ENCODE peak calls at places on chromosome 19, in six cellular contexts. G is H54, N is dermis blood vessel endothelial cell, D is EL, C is H9, U is activated T-cell treated with anti-CD3 and anti-CD28 coated beads for 48 hours. R is an unnamed sample.

GRCh38 chr19:6556043-6556449 is 25.2 kb downstream of the TNFSF9 start:
- DNase-seq in G (no peak), N (no peak), D (no peak), C (no peak), U (no peak), R (no peak)

GRCh38 chr19:30236587-30236986 is 135.6 kb upstream of the ZNF536 start:
- DNase-seq in G (no peak), N (no peak), D (no peak), C (no peak), U (no peak), R (no peak)

GRCh38 chr19:58474997-58475713 is 997 bp upstream of the ZNF446 start:
- DNase-seq in G (no peak), N (no peak), D (no peak), C (peak; percentile 18), U (no peak), R (no peak)

GRCh38 chr19:4969772-4970531 is 1.0 kb downstream of the KDM4B start:
- DNase-seq in G (no peak), N (peak; percentile 33), D (peak; percentile 34), C (no peak), U (no peak), R (peak; percentile 60)

GRCh38 chr19:33194884-33195710 is 967 bp downstream of the LRP3 start:
- DNase-seq in G (no peak), N (peak; percentile 17), D (peak; percentile 63), C (no peak), U (no peak), R (peak; percentile 66)

GRCh38 chr19:42207767-42208259 is 9.7 kb downstream of the DEDD2 start:
- DNase-seq in G (peak; percentile 98), N (peak; percentile 69), D (peak; percentile 89), C (no peak), U (no peak), R (peak; percentile 62)

GRCh38 chr19:18099623-18099995 is 2.0 kb downstream of the MAST3 start:
- DNase-seq in G (no peak), N (no peak), D (no peak), C (no peak), U (no peak), R (no peak)

GRCh38 chr19:47190167-47190727 is 40.8 kb downstream of the BBC3 start:
- DNase-seq in G (peak; percentile 37), N (peak; percentile 89), D (peak; percentile 75), C (no peak), U (peak; percentile 51), R (peak; percentile 85)

GRCh38 chr19:35860818-35861639 is 4.3 kb downstream of the KIRREL2 start:
- DNase-seq in G (no peak), N (no peak), D (no peak), C (peak; percentile 98), U (no peak), R (no peak)

GRCh38 chr19:39070888-39071287 is 13.3 kb upstream of the ACP7 start:
- DNase-seq in G (peak; percentile 49), N (no peak), D (peak; percentile 84), C (no peak), U (no peak), R (no peak)

GRCh38 chr19:1907563-1908363 is 2.6 kb downstream of the ADAT3 start:
- DNase-seq in G (no peak), N (no peak), D (no peak), C (no peak), U (no peak), R (no peak)

R was measured in adipocyte.